ENCODE peak calls at places on chromosomes 11 and 22, in four cellular contexts. D, X, C and F are unnamed samples.

GRCh38 chr11:70471254-70471653 is 72.9 kb downstream of the CTTN start:
- DNase-seq in D (peak; percentile 54), X (peak; percentile 56), C (no peak), F (no peak)

GRCh38 chr11:114438303-114438702 is 964 bp upstream of the REXO2 start:
- DNase-seq in D (peak; percentile 22), X (no peak), C (no peak), F (no peak)

GRCh38 chr22:27329471-27329870 is 472.1 kb downstream of the MN1 start:
- DNase-seq in D (no peak), X (no peak), C (no peak), F (no peak)

GRCh38 chr11:72353861-72354260 is 80.5 kb downstream of the CLPB start:
- DNase-seq in D (peak; percentile 34), X (no peak), C (no peak), F (no peak)

GRCh38 chr11:61820174-61820573 is 3.4 kb upstream of the FADS1 start:
- DNase-seq in D (peak; percentile 65), X (no peak), C (no peak), F (peak; percentile 56)

GRCh38 chr11:130904380-130904779 is 11.9 kb downstream of the SNX19 start:
- DNase-seq in D (no peak), X (peak; percentile 14), C (no peak), F (no peak)

GRCh38 chr11:129312741-129313587 is 62.7 kb upstream of the BARX2 start:
- DNase-seq in D (no peak), X (no peak), C (no peak), F (no peak)

GRCh38 chr11:77669848-77670511 is 32.4 kb upstream of the CLNS1A start:
- DNase-seq in D (peak; percentile 41), X (no peak), C (no peak), F (no peak)

GRCh38 chr11:11555228-11555627 is 66.6 kb downstream of the GALNT18 start:
- DNase-seq in D (no peak), X (peak; percentile 63), C (no peak), F (no peak)

GRCh38 chr11:27921472-27921871 is 186.5 kb downstream of the KIF18A start:
- DNase-seq in D (no peak), X (no peak), C (no peak), F (no peak)

GRCh38 chr11:125146232-125146631 is 18.3 kb upstream of the PKNOX2 start:
- DNase-seq in D (no peak), X (no peak), C (no peak), F (no peak)